ENCODE peak calls at places on chromosomes 16 and 17, in seven cellular contexts. C is GM13977, X is heart left ventricle, M is tibial artery, A is astrocyte of the cerebellum, P is AG04450, O is brain microvascular endothelial cell. L is an unnamed sample.

GRCh38 chr17:38705803-38706624 is 941 bp downstream of the MLLT6 start:
- DNase-seq in X (peak; percentile 82), M (peak; percentile 73), C (no peak), A (no peak), P (no peak), O (no peak), L (peak; percentile 44)

GRCh38 chr16:67648764-67649407 is 3.9 kb downstream of the CARMIL2 start:
- DNase-seq in C (peak; percentile 23), M (no peak), A (no peak), P (no peak), X (no peak), O (no peak), L (no peak)

GRCh38 chr16:29007865-29008593 is 23.2 kb downstream of the LAT start:
- DNase-seq in X (no peak), M (no peak), C (no peak), P (peak; percentile 50), O (peak; percentile 61), A (peak; percentile 19), L (peak; percentile 91)

GRCh38 chr17:40032322-40033320 is 17.4 kb downstream of the CSF3 start:
- DNase-seq in P (no peak), A (no peak), X (peak; percentile 76), M (no peak), O (no peak), C (no peak), L (no peak)

GRCh38 chr16:73420244-73421040 is 372.5 kb upstream of the ZFHX3 start:
- DNase-seq in P (no peak), C (no peak), A (no peak), M (no peak), X (no peak), O (no peak), L (no peak)

GRCh38 chr17:65677932-65678331 is 116.5 kb upstream of the AXIN2 start:
- DNase-seq in M (no peak), O (peak; percentile 40), A (no peak), C (no peak), P (no peak), X (no peak), L (no peak)

GRCh38 chr16:86027366-86028126 is 128.6 kb downstream of the IRF8 start:
- DNase-seq in O (no peak), A (no peak), M (no peak), P (no peak), X (no peak), C (no peak), L (no peak)

GRCh38 chr16:56600398-56600999 is 7.9 kb upstream of the MT2A start:
- DNase-seq in X (no peak), C (peak; percentile 63), A (no peak), M (peak; percentile 46), P (no peak), O (peak; percentile 60), L (peak; percentile 67)

GRCh38 chr17:28839221-28839620 is 3.4 kb downstream of the FAM222B start:
- DNase-seq in A (no peak), C (no peak), P (no peak), M (no peak), O (peak; percentile 18), X (no peak), L (no peak)

GRCh38 chr17:64575431-64575830 is 68.7 kb downstream of the CEP95 start:
- DNase-seq in A (no peak), C (no peak), M (no peak), P (no peak), X (no peak), O (no peak), L (no peak)

GRCh38 chr17:15321556-15322250 is 19.7 kb downstream of the TEKT3 start:
- DNase-seq in M (no peak), P (peak; percentile 34), X (no peak), O (peak; percentile 51), A (no peak), C (no peak), L (no peak)

GRCh38 chr16:72442381-72443158 is 270.6 kb upstream of the PMFBP1 start:
- DNase-seq in C (no peak), O (peak; percentile 8), X (no peak), A (no peak), M (no peak), P (no peak), L (no peak)

GRCh38 chr16:74841904-74842303 is 67.3 kb upstream of the FA2H start:
- DNase-seq in O (no peak), C (no peak), A (no peak), M (no peak), X (no peak), P (no peak), L (no peak)

GRCh38 chr16:86963600-86964575 is 353.3 kb downstream of the C16orf95 start:
- DNase-seq in O (no peak), A (no peak), C (no peak), P (no peak), X (no peak), M (no peak), L (no peak)

GRCh38 chr16:80583466-80583865 is 42.7 kb downstream of the DYNLRB2 start:
- DNase-seq in X (peak; percentile 39), C (no peak), A (peak; percentile 38), O (peak; percentile 74), P (no peak), M (peak; percentile 26), L (peak; percentile 70)

GRCh38 chr16:31414706-31415105 is 13.5 kb downstream of the COX6A2 start:
- DNase-seq in O (no peak), C (no peak), P (no peak), A (no peak), X (no peak), M (no peak), L (peak; percentile 35)

GRCh38 chr16:30429418-30429677 is 482 bp downstream of the DCTPP1 start:
- DNase-seq in O (no peak), P (no peak), X (no peak), M (no peak), C (no peak), A (no peak), L (no peak)

GRCh38 chr16:29974291-29975133 is 844 bp downstream of the TAOK2 start:
- DNase-seq in X (peak; percentile 60), A (no peak), P (no peak), M (peak; percentile 24), O (no peak), C (no peak), L (peak; percentile 47)

GRCh38 chr16:86827521-86827920 is 249.2 kb downstream of the FOXL1 start:
- DNase-seq in P (no peak), A (no peak), C (no peak), X (no peak), O (no peak), M (no peak), L (no peak)

GRCh38 chr16:1870365-1871082 is 1.4 kb downstream of the MEIOB start:
- DNase-seq in P (peak; percentile 11), C (no peak), O (peak; percentile 80), X (no peak), A (peak; percentile 9), M (no peak), L (no peak)

GRCh38 chr17:49894761-49895160 is 46.9 kb upstream of the TAC4 start:
- DNase-seq in M (no peak), O (no peak), C (no peak), A (no peak), P (no peak), X (no peak), L (no peak)

GRCh38 chr17:16374129-16374528 is 6.8 kb upstream of the UBB start:
- DNase-seq in P (no peak), A (no peak), M (peak; percentile 61), O (peak; percentile 67), C (no peak), X (no peak), L (no peak)

GRCh38 chr17:80949451-80950421 is 41.9 kb upstream of the CHMP6 start:
- DNase-seq in A (no peak), C (no peak), O (no peak), X (peak; percentile 36), P (no peak), M (no peak), L (no peak)

GRCh38 chr17:60600490-60601431 is 768 bp downstream of the PPM1D start:
- DNase-seq in A (peak; percentile 75), X (peak; percentile 83), P (peak; percentile 70), O (peak; percentile 88), M (peak; percentile 87), C (peak; percentile 63), L (peak; percentile 83)

GRCh38 chr16:389317-389716 is 7.5 kb upstream of the PGAP6 start:
- DNase-seq in O (no peak), C (no peak), P (no peak), A (no peak), M (no peak), X (no peak), L (no peak)

GRCh38 chr17:1743094-1743452 is 402 bp downstream of the SERPINF2 start:
- DNase-seq in C (no peak), M (no peak), X (no peak), O (no peak), A (no peak), P (no peak), L (no peak)
- TF ChIP-seq CTCF in C (no peak), M (no peak), X (no peak), O (no peak), A (no peak), P (no peak), L (no peak)

GRCh38 chr17:8832711-8833352 is 33.7 kb upstream of the MFSD6L start:
- DNase-seq in O (no peak), C (no peak), M (no peak), A (no peak), X (no peak), P (no peak), L (peak; percentile 61)
- TF ChIP-seq CTCF in O (peak; percentile 62), C (peak; percentile 61), M (no peak), A (no peak), X (peak; percentile 38), P (peak; percentile 21), L (peak; percentile 82)

DNA sequence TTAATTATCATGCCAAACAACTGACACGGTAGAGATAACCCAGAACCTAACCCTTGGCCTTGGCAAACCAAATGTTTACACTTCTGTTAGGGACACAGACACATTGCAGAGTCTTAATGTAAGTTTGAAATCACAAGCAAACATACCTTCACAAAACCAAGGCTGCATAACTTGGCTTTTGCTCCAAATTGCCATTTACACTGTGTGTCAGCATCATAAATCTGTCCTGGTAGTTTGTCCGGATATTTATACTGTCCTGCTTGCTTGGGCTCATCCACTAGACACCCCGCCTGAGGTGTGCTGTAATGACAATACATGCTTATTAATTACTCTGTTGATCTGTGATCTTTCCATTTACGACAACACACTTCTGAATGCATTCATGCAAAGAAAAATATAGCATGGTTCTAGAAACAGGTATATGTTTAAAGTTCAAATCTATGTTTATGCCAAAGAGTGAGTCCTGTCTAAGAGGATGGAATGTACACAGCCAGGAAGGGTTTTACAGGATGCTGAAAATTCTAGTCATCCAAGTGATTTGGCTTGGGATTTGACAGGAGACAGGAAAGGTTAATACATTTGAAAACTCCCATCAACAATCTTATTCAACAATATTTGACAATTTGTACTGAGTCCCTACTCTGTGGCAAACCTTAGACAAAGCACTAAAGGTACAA is 81.1 kb downstream of the ADAMTS18 start:
- DNase-seq in X (no peak), P (no peak), C (no peak), A (no peak), M (no peak), O (no peak), L (no peak)
- TF ChIP-seq CTCF in X (no peak), P (no peak), C (no peak), A (no peak), M (no peak), O (no peak), L (no peak)

DNA sequence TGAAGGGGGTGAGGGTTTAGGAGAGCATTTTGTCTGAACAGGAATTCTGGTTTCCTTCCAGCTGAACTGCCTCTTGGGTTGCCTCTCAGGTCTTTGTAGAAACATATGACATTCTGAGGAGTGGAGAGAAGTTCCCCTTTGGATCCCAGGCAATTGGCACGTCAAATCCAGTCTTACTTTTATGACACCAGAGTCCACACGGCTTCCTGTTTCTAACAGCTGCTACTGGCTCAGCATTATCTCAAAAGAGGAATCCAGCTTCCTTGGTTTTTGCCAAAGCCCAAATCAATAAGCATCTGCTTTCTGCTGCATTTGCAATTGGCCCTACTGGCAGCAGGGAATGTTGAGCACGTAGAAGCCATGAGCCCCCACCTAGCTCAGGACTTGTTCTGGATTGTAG is 97.6 kb upstream of the FAM20A start:
- DNase-seq in M (peak; percentile 33), O (no peak), X (no peak), P (no peak), C (no peak), A (no peak), L (no peak)
- TF ChIP-seq CTCF in M (no peak), O (no peak), X (no peak), P (no peak), C (no peak), A (no peak), L (no peak)